ENCODE peak calls at places on chromosomes 5 and 9, in eight cellular contexts. J is GM13977, T is mammary epithelial cell, R is MM.1S, Y is dorsolateral prefrontal cortex, O is mucosa of descending colon, F is IMR-90, A is right lobe of liver. Z is an unnamed sample.

GRCh38 chr9:113558632-113559502 is 95.3 kb downstream of the RGS3 start:
- DNase-seq in T (no peak), J (no peak), A (peak), F (peak), Y (peak), O (peak), R (no peak), Z (no peak)

GRCh38 chr9:91032056-91032455 is 230.4 kb downstream of the SYK start:
- DNase-seq in Y (no peak), J (no peak), F (no peak), T (no peak), A (no peak), R (no peak), O (no peak), Z (no peak)

GRCh38 chr5:83220331-83220730 is 143.0 kb downstream of the XRCC4 start:
- DNase-seq in R (no peak), A (no peak), T (no peak), J (no peak), F (peak), O (no peak), Y (no peak), Z (no peak)

GRCh38 chr5:57834829-57835554 is 352.4 kb upstream of the ACTBL2 start:
- DNase-seq in O (no peak), R (no peak), Y (no peak), J (no peak), F (peak), T (peak), A (no peak), Z (no peak)

GRCh38 chr9:83649080-83649479 is 26.1 kb downstream of the IDNK start:
- DNase-seq in J (peak), O (peak), Y (peak), T (peak), A (peak), F (peak), R (peak), Z (peak)

GRCh38 chr5:124996764-124997077 is 250.3 kb upstream of the ZNF608 start:
- DNase-seq in A (no peak), R (no peak), T (no peak), Y (no peak), O (no peak), F (peak), J (no peak), Z (no peak)

GRCh38 chr9:34119713-34120112 is 6.8 kb downstream of the DCAF12 start:
- DNase-seq in A (no peak), Y (no peak), R (no peak), F (no peak), J (no peak), O (no peak), T (no peak), Z (no peak)

GRCh38 chr5:2748841-2749513 is 2.5 kb downstream of the IRX2 start:
- DNase-seq in J (no peak), F (no peak), A (no peak), Y (no peak), T (peak), R (no peak), O (no peak), Z (no peak)

GRCh38 chr5:2865856-2866546 is 114.5 kb upstream of the IRX2 start:
- DNase-seq in A (no peak), T (no peak), F (no peak), J (no peak), R (no peak), O (no peak), Y (no peak), Z (no peak)

GRCh38 chr5:77282337-77283027 is 72.0 kb downstream of the PDE8B start:
- DNase-seq in R (no peak), A (peak), F (peak), O (no peak), Y (no peak), T (peak), J (no peak), Z (no peak)
- TF ChIP-seq CTCF in R (no peak), A (no peak), F (peak), O (no peak), Y (no peak), T (peak), J (no peak), Z (no peak)

GRCh38 chr5:103375356-103375755 is 116.8 kb downstream of the MACIR start:
- DNase-seq in A (no peak), R (no peak), F (peak), T (no peak), Y (no peak), O (no peak), J (no peak), Z (no peak)
- TF ChIP-seq CTCF in A (no peak), R (no peak), F (no peak), T (peak), Y (no peak), O (no peak), J (no peak), Z (no peak)

GRCh38 chr9:121735065-121735791 is 83.8 kb downstream of the DAB2IP start:
- DNase-seq in Y (no peak), F (peak), J (peak), R (no peak), T (peak), A (no peak), O (peak), Z (peak)
- TF ChIP-seq CTCF in Y (peak), F (peak), J (peak), R (peak), T (peak), A (peak), O (no peak), Z (no peak)

DNA sequence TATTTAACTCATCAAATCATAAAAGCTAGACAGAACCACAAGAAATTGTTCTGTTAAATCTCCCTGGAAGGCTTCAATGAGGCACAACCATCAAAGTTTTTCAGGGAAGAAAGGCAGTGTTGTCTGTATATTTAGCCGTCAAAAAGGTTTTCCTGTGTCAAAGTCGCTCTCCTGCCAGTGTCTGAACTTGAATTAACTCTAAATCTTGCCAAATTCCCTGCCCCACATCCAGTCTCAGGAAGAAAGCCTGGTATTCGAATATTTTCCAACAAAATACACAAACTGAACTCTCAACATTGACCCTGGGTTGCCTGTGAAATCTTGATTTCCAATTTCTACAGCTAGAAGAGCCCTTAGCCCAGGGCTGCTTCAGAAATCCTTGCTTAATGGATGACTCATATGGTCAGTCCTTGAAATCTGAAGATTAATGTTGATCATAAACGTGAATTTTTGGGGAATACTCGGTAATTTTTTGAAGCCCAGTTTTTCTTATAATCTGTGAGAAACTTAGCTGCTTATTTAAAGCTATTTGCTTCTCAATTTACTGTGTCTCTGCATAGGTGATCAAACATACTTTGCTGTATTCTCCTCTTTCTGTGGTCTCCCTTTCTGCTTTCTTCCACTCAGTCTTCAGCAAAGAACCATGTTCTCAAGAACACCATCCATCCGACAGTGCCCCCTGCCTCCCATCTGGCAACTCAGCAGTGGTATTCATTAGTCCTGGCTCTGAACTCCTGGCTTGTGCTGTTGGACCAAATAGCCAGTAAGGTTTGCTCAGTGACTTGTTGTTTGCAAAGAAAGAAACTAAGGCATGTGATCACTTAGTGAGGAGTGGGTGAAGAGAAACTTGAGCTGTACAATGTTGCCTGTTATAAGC is 58.9 kb downstream of the NREP start:
- DNase-seq in A (no peak), F (peak), O (no peak), J (no peak), Y (no peak), T (no peak), R (no peak), Z (no peak)
- TF ChIP-seq CTCF in A (peak), F (peak), O (no peak), J (no peak), Y (no peak), T (peak), R (no peak), Z (no peak)

GRCh38 chr5:112146323-112146848 is 272.7 kb downstream of the EPB41L4A start:
- DNase-seq in J (peak), F (peak), O (no peak), A (no peak), R (no peak), Y (no peak), T (peak), Z (peak)
- TF ChIP-seq CTCF in J (peak), F (no peak), O (no peak), A (no peak), R (no peak), Y (no peak), T (no peak), Z (no peak)

DNA sequence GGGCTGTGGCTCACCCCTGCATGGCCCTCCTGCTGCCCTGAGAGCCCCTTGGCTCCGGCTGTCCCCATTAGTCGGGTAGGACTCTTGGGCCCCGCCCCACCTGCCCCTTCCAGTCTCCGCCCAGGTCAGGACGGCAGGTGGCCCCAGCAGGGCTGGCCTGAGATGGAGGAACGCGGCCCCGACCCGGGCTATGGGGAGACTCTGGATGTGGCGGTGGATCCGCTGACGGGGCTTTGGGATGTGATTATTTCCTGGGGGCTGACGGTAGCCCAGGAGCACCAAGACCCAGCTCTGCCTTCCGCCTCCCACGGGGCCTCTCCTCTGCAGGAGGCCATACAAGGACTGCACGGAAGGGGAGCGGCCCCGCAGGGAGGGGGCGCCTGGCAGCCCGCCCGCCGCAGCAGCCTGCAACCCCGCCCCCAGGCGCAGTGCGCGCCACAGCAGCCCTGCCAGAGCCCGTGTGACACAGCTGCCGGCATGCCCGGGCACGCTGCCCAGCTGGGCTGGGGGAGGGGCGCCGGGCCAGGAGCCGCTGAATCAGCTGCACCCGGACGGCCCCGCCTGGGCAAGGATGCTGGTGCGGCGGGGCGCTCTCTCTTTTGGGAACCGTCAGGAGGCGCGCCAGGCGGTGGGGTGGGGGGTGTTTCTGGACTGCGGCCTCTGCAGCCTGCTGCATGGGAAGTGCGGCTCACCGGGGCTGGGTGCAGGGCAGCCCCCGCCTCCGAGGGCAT is 9.2 kb downstream of the TMEM250 start:
- DNase-seq in J (peak), Y (peak), F (peak), A (peak), T (peak), O (peak), R (peak), Z (peak)
- TF ChIP-seq CTCF in J (no peak), Y (peak), F (peak), A (no peak), T (peak), O (peak), R (no peak), Z (no peak)

GRCh38 chr5:53913941-53914340 is 353.5 kb downstream of the NDUFS4 start:
- DNase-seq in T (no peak), Y (no peak), R (no peak), F (no peak), J (no peak), A (no peak), O (no peak), Z (no peak)

GRCh38 chr5:53915120-53915519 is 354.7 kb downstream of the NDUFS4 start:
- DNase-seq in F (no peak), R (no peak), Y (no peak), T (no peak), A (no peak), O (no peak), J (no peak), Z (no peak)

GRCh38 chr5:53922508-53923498 is 362.4 kb downstream of the NDUFS4 start:
- DNase-seq in R (peak), T (no peak), J (peak), A (no peak), F (no peak), O (no peak), Y (no peak), Z (peak)

DNA sequence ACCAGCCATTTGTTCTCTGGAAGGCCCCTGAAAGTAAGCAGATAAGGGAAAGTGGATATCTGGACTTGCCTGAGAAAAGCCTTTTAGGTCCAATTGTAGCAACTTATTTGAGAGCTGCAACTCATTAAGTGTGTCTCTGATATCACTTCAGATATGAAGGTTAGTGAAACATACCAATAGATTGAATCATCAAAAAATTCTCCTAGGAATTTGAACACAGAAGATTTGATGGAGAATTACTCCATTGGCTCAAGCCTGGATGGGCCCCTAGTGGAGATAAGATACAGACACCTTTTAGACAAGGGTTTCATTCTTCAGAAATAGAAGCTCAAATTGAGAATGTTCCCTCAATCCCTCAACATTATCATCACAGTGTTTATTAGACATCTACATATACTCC is 356.7 kb downstream of the NDUFS4 start:
- DNase-seq in T (peak), A (no peak), R (no peak), J (no peak), O (no peak), F (peak), Y (no peak), Z (no peak)
- TF ChIP-seq CTCF in T (peak), A (no peak), R (no peak), J (no peak), O (no peak), F (peak), Y (no peak), Z (no peak)